ENCODE peak calls at places on chromosome X, in eight cellular contexts. One of them, this sample, is unnamed.

GRCh38 chrX:119655125-119655524 is 37.8 kb downstream of the SEPTIN6 start:
- DNase-seq in OCI-LY7: no peak
- DNase-seq in brain microvascular endothelial cell: peak; percentile 96
- DNase-seq in IMR-90: peak; percentile 88
- DNase-seq in ovary: peak; percentile 40
- DNase-seq in transverse colon: no peak
- DNase-seq in spleen: no peak
- DNase-seq in esophagus squamous epithelium: no peak
- DNase-seq in this sample: no peak

GRCh38 chrX:69616520-69617203 is 749 bp downstream of the EDA start:
- DNase-seq in OCI-LY7: no peak
- DNase-seq in brain microvascular endothelial cell: no peak
- DNase-seq in IMR-90: no peak
- DNase-seq in ovary: peak; percentile 18
- DNase-seq in transverse colon: peak; percentile 18
- DNase-seq in spleen: peak; percentile 64
- DNase-seq in esophagus squamous epithelium: no peak
- DNase-seq in this sample: peak; percentile 45

GRCh38 chrX:54794795-54795194 is 3.3 kb downstream of the ITIH6 start:
- DNase-seq in OCI-LY7: no peak
- DNase-seq in brain microvascular endothelial cell: no peak
- DNase-seq in IMR-90: no peak
- DNase-seq in ovary: no peak
- DNase-seq in transverse colon: no peak
- DNase-seq in spleen: no peak
- DNase-seq in esophagus squamous epithelium: no peak
- DNase-seq in this sample: no peak

GRCh38 chrX:151538190-151539122 is 25.0 kb upstream of the PASD1 start:
- DNase-seq in OCI-LY7: no peak
- DNase-seq in brain microvascular endothelial cell: no peak
- DNase-seq in IMR-90: no peak
- DNase-seq in ovary: no peak
- DNase-seq in transverse colon: no peak
- DNase-seq in spleen: no peak
- DNase-seq in esophagus squamous epithelium: no peak
- DNase-seq in this sample: no peak

GRCh38 chrX:40207626-40208025 is 109.9 kb upstream of the BCOR start:
- DNase-seq in OCI-LY7: no peak
- DNase-seq in brain microvascular endothelial cell: peak; percentile 4
- DNase-seq in IMR-90: peak; percentile 19
- DNase-seq in ovary: no peak
- DNase-seq in transverse colon: no peak
- DNase-seq in spleen: no peak
- DNase-seq in esophagus squamous epithelium: peak; percentile 0
- DNase-seq in this sample: no peak

GRCh38 chrX:9326369-9326768 is 138.5 kb upstream of the TBL1X start:
- DNase-seq in OCI-LY7: no peak
- DNase-seq in brain microvascular endothelial cell: no peak
- DNase-seq in IMR-90: no peak
- DNase-seq in ovary: no peak
- DNase-seq in transverse colon: no peak
- DNase-seq in spleen: no peak
- DNase-seq in esophagus squamous epithelium: no peak
- DNase-seq in this sample: no peak

GRCh38 chrX:148662014-148662413 is 161.6 kb downstream of the AFF2 start:
- DNase-seq in OCI-LY7: no peak
- DNase-seq in brain microvascular endothelial cell: no peak
- DNase-seq in IMR-90: no peak
- DNase-seq in ovary: no peak
- DNase-seq in transverse colon: no peak
- DNase-seq in spleen: no peak
- DNase-seq in esophagus squamous epithelium: no peak
- DNase-seq in this sample: no peak

GRCh38 chrX:153708415-153708814 is 15.8 kb downstream of the BCAP31 start:
- DNase-seq in OCI-LY7: peak; percentile 31
- DNase-seq in brain microvascular endothelial cell: peak; percentile 76
- DNase-seq in IMR-90: peak; percentile 79
- DNase-seq in ovary: peak; percentile 52
- DNase-seq in transverse colon: peak; percentile 81
- DNase-seq in spleen: peak; percentile 81
- DNase-seq in esophagus squamous epithelium: no peak
- DNase-seq in this sample: peak; percentile 84

GRCh38 chrX:138150709-138151108 is 560.8 kb downstream of the FGF13 start:
- DNase-seq in OCI-LY7: peak; percentile 7
- DNase-seq in brain microvascular endothelial cell: no peak
- DNase-seq in IMR-90: no peak
- DNase-seq in ovary: no peak
- DNase-seq in transverse colon: no peak
- DNase-seq in spleen: no peak
- DNase-seq in esophagus squamous epithelium: no peak
- DNase-seq in this sample: no peak

GRCh38 chrX:22397566-22397965 is 124.9 kb downstream of the CBLL2 start:
- DNase-seq in OCI-LY7: no peak
- DNase-seq in brain microvascular endothelial cell: no peak
- DNase-seq in IMR-90: peak; percentile 55
- DNase-seq in ovary: no peak
- DNase-seq in transverse colon: no peak
- DNase-seq in spleen: no peak
- DNase-seq in esophagus squamous epithelium: no peak
- DNase-seq in this sample: no peak

GRCh38 chrX:20500949-20501348 is 234.2 kb upstream of the RPS6KA3 start:
- DNase-seq in OCI-LY7: no peak
- DNase-seq in brain microvascular endothelial cell: no peak
- DNase-seq in IMR-90: no peak
- DNase-seq in ovary: no peak
- DNase-seq in transverse colon: no peak
- DNase-seq in spleen: no peak
- DNase-seq in esophagus squamous epithelium: no peak
- DNase-seq in this sample: no peak

GRCh38 chrX:102765217-102765616 is 44.7 kb downstream of the GPRASP3 start:
- DNase-seq in OCI-LY7: no peak
- DNase-seq in brain microvascular endothelial cell: peak; percentile 29
- DNase-seq in IMR-90: peak; percentile 82
- DNase-seq in ovary: no peak
- DNase-seq in transverse colon: no peak
- DNase-seq in spleen: no peak
- DNase-seq in esophagus squamous epithelium: no peak
- DNase-seq in this sample: no peak

GRCh38 chrX:27863813-27864212 is 56.0 kb downstream of the MAGEB10 start:
- DNase-seq in OCI-LY7: no peak
- DNase-seq in brain microvascular endothelial cell: no peak
- DNase-seq in IMR-90: no peak
- DNase-seq in ovary: no peak
- DNase-seq in transverse colon: no peak
- DNase-seq in spleen: peak; percentile 67
- DNase-seq in esophagus squamous epithelium: no peak
- DNase-seq in this sample: no peak

GRCh38 chrX:7074135-7074907 is 73.2 kb upstream of the STS start:
- DNase-seq in OCI-LY7: no peak
- DNase-seq in brain microvascular endothelial cell: no peak
- DNase-seq in IMR-90: no peak
- DNase-seq in ovary: no peak
- DNase-seq in transverse colon: no peak
- DNase-seq in spleen: no peak
- DNase-seq in esophagus squamous epithelium: no peak
- DNase-seq in this sample: peak; percentile 21
- H3K27ac ChIP-seq in OCI-LY7: no peak overlapping the region
- H3K27ac ChIP-seq in brain microvascular endothelial cell: no peak overlapping the region
- H3K27ac ChIP-seq in IMR-90: no peak overlapping the region
- H3K27ac ChIP-seq in ovary: no peak overlapping the region
- H3K27ac ChIP-seq in transverse colon: peak overlapping the region; percentile 16
- H3K27ac ChIP-seq in spleen: no peak overlapping the region
- H3K27ac ChIP-seq in esophagus squamous epithelium: no peak overlapping the region
- H3K27ac ChIP-seq in this sample: peak overlapping the region; percentile 50

GRCh38 chrX:81489987-81490386 is 288.1 kb downstream of the SH3BGRL start:
- DNase-seq in OCI-LY7: peak; percentile 0
- DNase-seq in brain microvascular endothelial cell: no peak
- DNase-seq in IMR-90: no peak
- DNase-seq in ovary: no peak
- DNase-seq in transverse colon: no peak
- DNase-seq in spleen: no peak
- DNase-seq in esophagus squamous epithelium: no peak
- DNase-seq in this sample: no peak
- TF ChIP-seq CTCF in OCI-LY7: peak; percentile 49
- TF ChIP-seq CTCF in brain microvascular endothelial cell: no peak
- TF ChIP-seq CTCF in IMR-90: peak; percentile 19
- TF ChIP-seq CTCF in ovary: no peak
- TF ChIP-seq CTCF in transverse colon: no peak
- TF ChIP-seq CTCF in spleen: no peak
- TF ChIP-seq CTCF in esophagus squamous epithelium: no peak
- TF ChIP-seq CTCF in this sample: no peak

DNA sequence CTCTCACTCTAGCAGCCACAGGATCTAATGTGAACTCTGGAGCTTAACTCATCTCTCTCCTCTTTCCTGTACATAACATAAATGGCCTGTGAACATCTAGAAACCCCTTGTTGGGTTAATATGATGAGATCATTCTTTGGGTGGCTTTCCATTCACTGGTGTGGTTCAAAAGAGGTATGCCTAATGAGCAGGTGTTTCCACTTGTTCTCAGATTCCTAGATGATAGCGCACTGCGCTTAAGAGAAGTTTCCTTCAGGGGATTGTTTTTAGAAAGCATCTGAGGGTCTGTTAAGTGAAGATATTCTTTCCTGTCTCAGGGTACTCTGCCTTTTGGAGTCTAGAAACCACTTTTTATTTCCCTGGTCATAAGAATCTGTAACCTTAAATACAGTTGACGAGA is 32.5 kb downstream of the FRMPD4 start:
- DNase-seq in OCI-LY7: no peak
- DNase-seq in brain microvascular endothelial cell: no peak
- DNase-seq in IMR-90: no peak
- DNase-seq in ovary: no peak
- DNase-seq in transverse colon: no peak
- DNase-seq in spleen: no peak
- DNase-seq in esophagus squamous epithelium: no peak
- DNase-seq in this sample: no peak
- H3K4me3 ChIP-seq in OCI-LY7: no peak overlapping the region
- H3K4me3 ChIP-seq in brain microvascular endothelial cell: no peak overlapping the region
- H3K4me3 ChIP-seq in IMR-90: no peak overlapping the region
- H3K4me3 ChIP-seq in ovary: no peak overlapping the region
- H3K4me3 ChIP-seq in transverse colon: no peak overlapping the region
- H3K4me3 ChIP-seq in spleen: no peak overlapping the region
- H3K4me3 ChIP-seq in esophagus squamous epithelium: no peak overlapping the region
- H3K4me3 ChIP-seq in this sample: no peak overlapping the region

DNA sequence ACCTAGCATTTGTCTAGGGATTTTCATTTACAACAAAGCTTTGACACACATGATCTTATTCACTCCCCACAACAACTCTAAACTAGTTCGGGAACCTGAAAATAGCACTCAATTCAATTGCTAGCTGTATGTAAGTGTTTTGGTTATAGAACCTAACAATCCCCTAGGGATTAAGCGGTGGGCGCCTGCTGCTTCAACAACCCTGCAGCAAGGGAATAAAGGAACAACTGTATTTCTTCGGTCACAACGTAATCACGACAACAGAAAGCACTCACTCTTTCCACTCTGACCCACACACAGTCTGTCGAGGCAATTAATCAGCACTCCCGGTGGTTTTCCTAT is 674 bp upstream of the DIAPH2 start:
- DNase-seq in OCI-LY7: peak; percentile 49
- DNase-seq in brain microvascular endothelial cell: no peak
- DNase-seq in IMR-90: no peak
- DNase-seq in ovary: no peak
- DNase-seq in transverse colon: no peak
- DNase-seq in spleen: no peak
- DNase-seq in esophagus squamous epithelium: no peak
- DNase-seq in this sample: no peak
- H3K27ac ChIP-seq in OCI-LY7: peak overlapping the region; percentile 68
- H3K27ac ChIP-seq in brain microvascular endothelial cell: no peak overlapping the region
- H3K27ac ChIP-seq in IMR-90: no peak overlapping the region
- H3K27ac ChIP-seq in ovary: no peak overlapping the region
- H3K27ac ChIP-seq in transverse colon: peak overlapping the region; percentile 92
- H3K27ac ChIP-seq in spleen: peak overlapping the region; percentile 87
- H3K27ac ChIP-seq in esophagus squamous epithelium: peak overlapping the region; percentile 87
- H3K27ac ChIP-seq in this sample: no peak overlapping the region

DNA sequence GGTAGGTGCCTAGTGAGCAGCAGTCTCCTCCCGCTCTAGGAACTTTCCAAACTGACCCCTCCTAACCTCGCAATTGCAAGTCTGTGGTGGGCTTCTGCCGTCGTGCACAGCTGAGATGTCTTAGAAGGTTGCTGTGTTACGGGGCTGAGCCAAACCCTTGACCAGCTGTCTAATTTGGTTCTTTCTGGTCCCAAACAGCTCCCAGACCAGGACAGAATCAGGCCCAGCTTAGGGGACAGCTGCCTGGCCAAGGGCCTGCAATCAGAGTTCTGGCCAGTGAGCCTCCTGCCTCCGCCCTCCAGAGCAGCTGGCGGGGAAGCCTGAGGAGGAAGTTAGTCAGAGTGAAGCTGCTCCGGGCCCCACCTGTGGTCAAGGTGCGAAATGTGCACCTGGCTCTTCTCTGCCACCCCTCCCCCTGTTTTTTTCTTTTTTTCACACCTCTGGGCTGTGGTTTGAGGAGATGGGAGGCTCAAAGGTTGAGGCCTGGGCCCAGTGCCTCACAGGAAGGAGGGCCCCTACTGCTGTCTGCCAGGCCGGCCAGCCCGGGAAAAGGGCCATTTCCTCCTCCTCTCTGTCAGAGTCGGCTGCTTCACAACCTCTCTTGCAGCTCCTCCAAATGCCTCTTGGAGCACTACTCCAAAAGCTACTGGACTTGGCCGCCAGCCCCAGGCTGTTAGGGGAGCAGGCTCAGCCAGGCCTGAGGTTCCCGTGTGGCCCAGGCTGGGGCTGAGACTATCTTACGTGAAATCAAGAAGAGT is 4.2 kb upstream of the CXCR3 start:
- DNase-seq in OCI-LY7: peak; percentile 76
- DNase-seq in brain microvascular endothelial cell: peak; percentile 35
- DNase-seq in IMR-90: peak; percentile 57
- DNase-seq in ovary: peak; percentile 79
- DNase-seq in transverse colon: peak; percentile 87
- DNase-seq in spleen: peak; percentile 90
- DNase-seq in esophagus squamous epithelium: no peak
- DNase-seq in this sample: peak; percentile 68
- TF ChIP-seq CTCF in OCI-LY7: no peak
- TF ChIP-seq CTCF in brain microvascular endothelial cell: peak; percentile 39
- TF ChIP-seq CTCF in IMR-90: no peak
- TF ChIP-seq CTCF in ovary: no peak
- TF ChIP-seq CTCF in transverse colon: peak; percentile 13
- TF ChIP-seq CTCF in spleen: peak; percentile 24
- TF ChIP-seq CTCF in esophagus squamous epithelium: peak; percentile 23
- TF ChIP-seq CTCF in this sample: no peak

This sample was measured in pancreas.